ENCODE peak calls at places on chromosomes 7 and 10, in six cellular contexts. F is astrocyte of the spinal cord, L is endothelial cell, K is GM23248, T is left ventricle myocardium superior, O is left lung. Y is an unnamed sample.

GRCh38 chr7:17849504-17849903 is 90.8 kb downstream of the SNX13 start:
- DNase-seq in F (peak; percentile 73), O (no peak), K (peak; percentile 40), T (no peak), L (no peak), Y (peak; percentile 12)

GRCh38 chr10:72108811-72109618 is 20.7 kb upstream of the SPOCK2 start:
- DNase-seq in K (no peak), T (no peak), O (no peak), L (no peak), F (no peak), Y (no peak)

GRCh38 chr7:512541-513311 is 6.9 kb downstream of the PDGFA start:
- DNase-seq in F (peak; percentile 20), O (peak; percentile 87), K (no peak), L (no peak), T (peak; percentile 62), Y (no peak)

GRCh38 chr10:97235353-97235752 is 49.6 kb upstream of the SLIT1 start:
- DNase-seq in T (no peak), F (no peak), L (no peak), K (no peak), O (no peak), Y (no peak)

GRCh38 chr7:15916666-15917388 is 230.3 kb upstream of the MEOX2 start:
- DNase-seq in F (peak; percentile 44), L (no peak), T (no peak), O (no peak), K (peak; percentile 51), Y (peak; percentile 20)

GRCh38 chr10:60323171-60323570 is 66.5 kb downstream of the ANK3 start:
- DNase-seq in T (no peak), O (no peak), L (no peak), F (no peak), K (no peak), Y (no peak)

GRCh38 chr10:43219848-43220247 is 47.0 kb downstream of the RASGEF1A start:
- DNase-seq in F (no peak), L (no peak), K (no peak), T (peak; percentile 16), O (peak; percentile 41), Y (no peak)

GRCh38 chr7:80636709-80637108 is 1.7 kb upstream of the CD36 start:
- DNase-seq in O (no peak), T (no peak), K (no peak), F (no peak), L (no peak), Y (no peak)

GRCh38 chr10:119005377-119006043 is 24.0 kb upstream of the NANOS1 start:
- DNase-seq in T (no peak), L (no peak), O (no peak), F (peak; percentile 43), K (no peak), Y (peak; percentile 62)

GRCh38 chr10:89163265-89163995 is 43.7 kb downstream of the CH25H start:
- DNase-seq in F (no peak), L (no peak), O (no peak), K (peak; percentile 70), T (peak; percentile 31), Y (peak; percentile 77)

GRCh38 chr10:77357611-77358010 is 280.0 kb downstream of the KCNMA1 start:
- DNase-seq in F (peak; percentile 84), O (no peak), T (no peak), L (no peak), K (peak; percentile 88), Y (peak; percentile 81)

GRCh38 chr7:19772323-19772722 is 1.1 kb downstream of the TMEM196 start:
- DNase-seq in O (no peak), L (no peak), K (no peak), T (no peak), F (no peak), Y (no peak)

GRCh38 chr10:106804992-106805391 is 359.5 kb downstream of the SORCS1 start:
- DNase-seq in F (no peak), L (no peak), T (no peak), O (no peak), K (no peak), Y (no peak)

GRCh38 chr7:31336202-31337035 is 4.1 kb downstream of the NEUROD6 start:
- DNase-seq in K (no peak), T (peak; percentile 46), F (no peak), L (peak; percentile 58), O (peak; percentile 77), Y (no peak)

GRCh38 chr10:51073461-51074237 is 638 bp upstream of the PRKG1 start:
- DNase-seq in F (no peak), T (peak; percentile 58), L (peak; percentile 23), O (peak; percentile 72), K (peak; percentile 66), Y (no peak)

GRCh38 chr10:99888623-99889022 is 106.2 kb downstream of the ABCC2 start:
- DNase-seq in L (no peak), T (no peak), K (peak; percentile 75), F (peak; percentile 55), O (no peak), Y (peak; percentile 74)

GRCh38 chr7:2283074-2283473 is 31.2 kb downstream of the SNX8 start:
- DNase-seq in K (no peak), F (no peak), L (no peak), O (peak; percentile 65), T (no peak), Y (no peak)

GRCh38 chr7:101718747-101719260 is 89.7 kb upstream of the MYL10 start:
- DNase-seq in K (no peak), T (no peak), O (no peak), F (no peak), L (no peak), Y (no peak)

GRCh38 chr10:89755374-89755773 is 54.0 kb downstream of the KIF20B start:
- DNase-seq in F (no peak), K (no peak), T (no peak), O (no peak), L (no peak), Y (no peak)

GRCh38 chr10:30813872-30814471 is 184.4 kb upstream of the LYZL2 start:
- DNase-seq in T (no peak), K (peak; percentile 90), O (no peak), F (peak; percentile 92), L (no peak), Y (peak; percentile 86)

GRCh38 chr10:78861456-78862327 is 207.1 kb upstream of the ZMIZ1 start:
- DNase-seq in O (peak; percentile 33), K (peak; percentile 17), L (no peak), T (no peak), F (no peak), Y (no peak)

GRCh38 chr10:60148266-60148840 is 241.3 kb downstream of the ANK3 start:
- DNase-seq in K (peak; percentile 64), F (peak; percentile 91), T (no peak), O (no peak), L (no peak), Y (peak; percentile 92)

GRCh38 chr7:130140551-130141160 is 64.5 kb downstream of the TMEM209 start:
- DNase-seq in L (no peak), K (no peak), F (no peak), T (peak; percentile 46), O (no peak), Y (no peak)

Y was measured in fibroblast of mammary gland.